ENCODE peak calls at places on chromosomes 2 and 18, in seven cellular contexts. O is astrocyte, Y is WERI-Rb-1, Z is uterus, X is lung, G is GM13977, E is glutamatergic neuron. A is an unnamed sample.

GRCh38 chr2:20190862-20191713 is 33.8 kb downstream of the SDC1 start:
- DNase-seq in O (peak; percentile 26), Y (peak; percentile 73), Z (no peak), X (peak; percentile 61), G (no peak), E (no peak), A (no peak)

GRCh38 chr18:57655740-57656139 is 34.1 kb upstream of the NARS1 start:
- DNase-seq in O (no peak), Y (no peak), Z (no peak), X (no peak), G (no peak), E (no peak), A (no peak)

GRCh38 chr2:83602753-83603152 is 856.3 kb downstream of the SUCLG1 start:
- DNase-seq in O (no peak), Y (peak; percentile 31), Z (no peak), X (no peak), G (no peak), E (no peak), A (no peak)

GRCh38 chr2:120892967-120893667 is 157.4 kb downstream of the GLI2 start:
- DNase-seq in O (peak; percentile 71), Y (no peak), Z (no peak), X (no peak), G (no peak), E (no peak), A (no peak)

GRCh38 chr2:156935611-156936010 is 321.9 kb upstream of the GALNT5 start:
- DNase-seq in O (peak; percentile 66), Y (no peak), Z (no peak), X (no peak), G (no peak), E (no peak), A (no peak)

GRCh38 chr18:49183921-49184320 is 233.2 kb upstream of the SMAD7 start:
- DNase-seq in O (no peak), Y (no peak), Z (no peak), X (no peak), G (no peak), E (no peak), A (no peak)

GRCh38 chr2:217919781-217920351 is 82.9 kb downstream of the TNS1 start:
- DNase-seq in O (peak; percentile 86), Y (no peak), Z (peak; percentile 81), X (no peak), G (no peak), E (no peak), A (no peak)

GRCh38 chr2:191486584-191487320 is 191.2 kb upstream of the NABP1 start:
- DNase-seq in O (peak; percentile 100), Y (no peak), Z (no peak), X (no peak), G (no peak), E (no peak), A (no peak)

GRCh38 chr2:172361360-172361759 is 66.0 kb upstream of the ITGA6 start:
- DNase-seq in O (peak; percentile 48), Y (no peak), Z (no peak), X (no peak), G (no peak), E (no peak), A (no peak)

GRCh38 chr18:69889009-69889408 is 58.7 kb downstream of the CD226 start:
- DNase-seq in O (peak; percentile 19), Y (no peak), Z (no peak), X (no peak), G (peak; percentile 20), E (no peak), A (no peak)

GRCh38 chr2:224570328-224570993 is 14.7 kb downstream of the CUL3 start:
- DNase-seq in O (peak; percentile 47), Y (no peak), Z (no peak), X (no peak), G (no peak), E (no peak), A (no peak)

GRCh38 chr2:175001546-175001945 is 3.6 kb downstream of the CHN1 start:
- DNase-seq in O (no peak), Y (no peak), Z (no peak), X (no peak), G (no peak), E (no peak), A (no peak)

GRCh38 chr2:134897932-134898331 is 20.7 kb upstream of the CCNT2 start:
- DNase-seq in O (no peak), Y (no peak), Z (no peak), X (no peak), G (no peak), E (no peak), A (no peak)
- TF ChIP-seq CTCF in O (peak; percentile 22), Y (no peak), Z (no peak), X (no peak), G (peak; percentile 30), E (peak; percentile 37), A (peak; percentile 75)

DNA sequence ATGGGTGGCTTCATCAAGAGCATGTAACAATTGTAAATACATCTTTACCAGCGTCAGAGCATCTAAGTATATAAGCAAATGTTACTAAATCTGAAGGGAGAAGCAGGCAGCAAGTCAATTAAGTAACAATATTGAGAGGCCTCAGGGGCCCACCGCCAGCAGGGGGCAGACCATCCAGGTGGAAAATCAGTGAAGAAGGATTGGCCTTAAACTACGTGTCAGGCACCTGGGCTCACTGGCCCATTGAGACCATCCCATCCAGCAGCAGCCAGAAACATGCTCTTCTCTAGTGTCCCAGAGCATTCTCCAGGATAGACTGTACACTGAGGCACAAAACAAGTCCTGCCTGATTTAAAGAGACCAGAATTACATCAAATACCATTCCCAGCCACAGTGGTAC is 96.2 kb upstream of the SNTG2 start:
- DNase-seq in O (no peak), Y (peak; percentile 78), Z (peak; percentile 25), X (no peak), G (peak; percentile 69), E (peak; percentile 74), A (no peak)
- TF ChIP-seq CTCF in O (peak; percentile 28), Y (peak; percentile 89), Z (peak; percentile 46), X (peak; percentile 3), G (peak; percentile 59), E (peak; percentile 78), A (peak; percentile 73)

GRCh38 chr2:226797989-226798421 is 1.6 kb downstream of the IRS1 start:
- DNase-seq in O (no peak), Y (no peak), Z (no peak), X (no peak), G (no peak), E (peak; percentile 49), A (no peak)

GRCh38 chr2:226800941-226801784 is 1.5 kb upstream of the IRS1 start:
- DNase-seq in O (peak; percentile 67), Y (peak; percentile 90), Z (peak; percentile 91), X (peak; percentile 87), G (peak; percentile 92), E (peak; percentile 95), A (peak; percentile 79)

GRCh38 chr2:226799211-226799975 is at the start of gene IRS1:
- DNase-seq in O (peak; percentile 65), Y (peak; percentile 60), Z (peak; percentile 82), X (peak; percentile 61), G (peak; percentile 84), E (peak; percentile 83), A (peak; percentile 84)

GRCh38 chr2:226798422-226799210 is 1.0 kb downstream of the IRS1 start:
- DNase-seq in O (peak; percentile 59), Y (no peak), Z (peak; percentile 55), X (peak; percentile 41), G (peak; percentile 85), E (peak; percentile 65), A (peak; percentile 74)

DNA sequence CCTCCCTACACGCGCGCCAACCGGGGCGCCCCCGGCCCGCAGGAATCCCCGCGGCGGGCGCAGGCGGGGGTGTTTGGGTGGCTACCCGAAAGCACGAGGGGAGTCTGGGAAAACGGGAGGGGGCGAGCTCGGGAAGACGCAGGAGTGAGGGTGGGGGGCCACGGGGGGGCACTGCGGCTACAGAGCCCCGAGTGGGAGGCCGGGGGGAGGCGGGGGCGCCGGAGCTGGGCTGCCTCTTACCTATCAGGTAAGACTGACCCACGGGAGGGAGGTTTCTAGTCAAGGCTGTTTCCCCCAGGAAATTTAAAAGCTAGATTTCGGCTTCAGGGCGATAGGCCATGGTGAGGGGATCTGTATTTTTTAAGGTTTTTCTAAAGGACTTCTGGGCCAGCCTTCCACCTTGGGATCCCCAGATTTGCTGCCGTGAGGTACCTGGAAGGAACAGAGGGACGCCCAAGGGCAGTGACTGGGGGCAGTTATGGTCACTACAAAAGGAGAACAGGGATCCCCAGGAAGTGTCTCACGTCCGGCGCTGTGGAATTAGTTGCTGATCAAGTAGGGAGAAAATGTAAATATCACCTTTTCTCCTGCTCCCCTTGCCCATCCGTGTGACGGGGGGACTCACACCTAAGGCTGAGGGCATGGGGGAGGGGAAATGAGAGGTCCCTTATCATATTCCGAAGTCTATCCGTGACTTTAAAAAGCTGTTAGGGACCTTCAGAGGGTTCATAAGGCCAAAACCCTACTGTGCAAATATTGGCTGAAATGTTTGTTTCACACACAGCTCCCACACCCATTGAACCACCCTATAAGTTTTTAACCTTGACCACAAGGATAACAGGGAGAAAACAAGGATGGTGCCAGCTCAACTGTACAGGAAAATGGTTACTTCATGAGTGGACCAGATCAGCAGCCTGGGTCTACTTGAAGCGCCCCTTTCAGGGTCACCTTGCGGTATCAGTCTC is 638 bp upstream of the IRS1 start:
- DNase-seq in O (no peak), Y (peak; percentile 38), Z (no peak), X (peak; percentile 29), G (peak; percentile 36), E (peak; percentile 18), A (no peak)
- TF ChIP-seq CTCF in O (no peak), Y (no peak), Z (no peak), X (no peak), G (no peak), E (no peak), A (peak; percentile 8)

GRCh38 chr2:9466147-9466683 is 8.1 kb upstream of the IAH1 start:
- DNase-seq in O (no peak), Y (no peak), Z (no peak), X (no peak), G (no peak), E (no peak), A (no peak)

GRCh38 chr2:9462872-9463697 is 11.3 kb upstream of the IAH1 start:
- DNase-seq in O (no peak), Y (peak; percentile 63), Z (no peak), X (no peak), G (no peak), E (no peak), A (no peak)

GRCh38 chr2:9463698-9464034 is 10.7 kb upstream of the IAH1 start:
- DNase-seq in O (peak; percentile 50), Y (no peak), Z (no peak), X (no peak), G (no peak), E (no peak), A (no peak)

GRCh38 chr2:9467687-9468086 is 6.7 kb upstream of the IAH1 start:
- DNase-seq in O (no peak), Y (no peak), Z (no peak), X (peak; percentile 72), G (no peak), E (no peak), A (no peak)

DNA sequence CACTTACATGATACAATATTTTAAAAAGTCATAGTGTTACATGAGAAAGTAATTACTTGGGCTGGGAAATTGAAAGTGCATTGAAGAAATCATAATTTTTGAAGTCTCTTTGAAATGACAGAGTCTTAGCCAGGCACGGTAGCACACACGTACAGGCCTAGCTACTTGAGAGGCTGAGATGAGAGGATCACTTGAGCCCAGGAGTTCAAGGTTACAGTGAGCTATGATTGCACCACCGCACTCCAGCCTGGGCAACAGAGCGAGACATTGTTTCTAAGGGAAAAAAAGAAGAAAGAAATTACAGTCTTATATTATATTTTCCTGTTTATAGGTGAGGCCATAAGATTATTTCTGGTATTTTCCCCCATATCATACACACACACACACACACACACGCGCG is 9.2 kb upstream of the IAH1 start:
- DNase-seq in O (no peak), Y (no peak), Z (no peak), X (no peak), G (no peak), E (no peak), A (no peak)
- TF ChIP-seq CTCF in O (no peak), Y (no peak), Z (no peak), X (no peak), G (no peak), E (no peak), A (no peak)